ENCODE peak calls at places on chromosomes 5 and 9, in four cellular contexts. O is mesendoderm, N is IMR-90, L is H1. H is an unnamed sample. For H3K4me1, the result is how much of the 10 kb centered on the place peaks cover.

GRCh38 chr9:130030821-130031481 is 12.0 kb downstream of the FNBP1 start:
- DNase-seq in O (peak), N (no peak), L (no peak), H (no peak)

GRCh38 chr5:142888469-142889085 is 118.4 kb downstream of the ARHGAP26 start:
- DNase-seq in O (peak), N (peak), L (no peak), H (no peak)

GRCh38 chr5:84113246-84114118 is 271.2 kb downstream of the EDIL3 start:
- DNase-seq in O (peak), N (peak), L (peak), H (peak)

GRCh38 chr5:142685418-142686209 is at the start of gene FGF1:
- DNase-seq in O (peak), N (no peak), L (no peak), H (no peak)

GRCh38 chr9:69476016-69476415 is 151.0 kb downstream of the ENTREP1 start:
- DNase-seq in O (no peak), N (no peak), L (peak), H (no peak)

GRCh38 chr5:142680605-142681259 is 5.2 kb downstream of the FGF1 start:
- DNase-seq in O (peak), N (peak), L (no peak), H (no peak)

GRCh38 chr9:112361602-112362001 is 18.3 kb upstream of the HSDL2 start:
- DNase-seq in O (peak), N (peak), L (no peak), H (no peak)

GRCh38 chr5:76590027-76590426 is 33.2 kb downstream of the F2RL2 start:
- DNase-seq in O (no peak), N (no peak), L (no peak), H (no peak)

GRCh38 chr5:17079562-17079961 is 137.9 kb upstream of the BASP1 start:
- DNase-seq in O (no peak), N (no peak), L (no peak), H (no peak)

GRCh38 chr5:77170196-77170595 is 40.3 kb upstream of the PDE8B start:
- DNase-seq in O (no peak), N (no peak), L (no peak), H (no peak)

GRCh38 chr5:40367260-40367659 is 312.5 kb upstream of the PTGER4 start:
- DNase-seq in O (no peak), N (peak), L (no peak), H (no peak)

GRCh38 chr9:85610074-85610855 is 131.5 kb downstream of the AGTPBP1 start:
- DNase-seq in O (peak), N (peak), L (no peak), H (no peak)

GRCh38 chr9:104895572-104895971 is 32.4 kb downstream of the ABCA1 start:
- DNase-seq in O (no peak), N (peak), L (no peak), H (no peak)

GRCh38 chr9:88403340-88403739 is 15.1 kb downstream of the SPIN1 start:
- DNase-seq in O (no peak), N (no peak), L (no peak), H (no peak)
- H2AK5ac ChIP-seq in O (no peak), N (no peak), L (no peak), H (no peak)

GRCh38 chr5:180583738-180584137 is 7.6 kb downstream of the SCGB3A1 start:
- DNase-seq in O (no peak), N (no peak), L (no peak), H (no peak)
- H4K5ac ChIP-seq in O (no peak), N (no peak), L (no peak), H (no peak)

GRCh38 chr5:171999877-172000276 is 6.6 kb downstream of the FBXW11 start:
- DNase-seq in O (peak), N (no peak), L (no peak), H (no peak)

GRCh38 chr5:172003750-172004149 is 2.7 kb downstream of the FBXW11 start:
- DNase-seq in O (no peak), N (no peak), L (no peak), H (no peak)

GRCh38 chr5:172002840-172003512 is 3.5 kb downstream of the FBXW11 start:
- DNase-seq in O (no peak), N (no peak), L (no peak), H (no peak)

GRCh38 chr5:172004824-172005237 is 1.6 kb downstream of the FBXW11 start:
- DNase-seq in O (no peak), N (no peak), L (no peak), H (no peak)

DNA sequence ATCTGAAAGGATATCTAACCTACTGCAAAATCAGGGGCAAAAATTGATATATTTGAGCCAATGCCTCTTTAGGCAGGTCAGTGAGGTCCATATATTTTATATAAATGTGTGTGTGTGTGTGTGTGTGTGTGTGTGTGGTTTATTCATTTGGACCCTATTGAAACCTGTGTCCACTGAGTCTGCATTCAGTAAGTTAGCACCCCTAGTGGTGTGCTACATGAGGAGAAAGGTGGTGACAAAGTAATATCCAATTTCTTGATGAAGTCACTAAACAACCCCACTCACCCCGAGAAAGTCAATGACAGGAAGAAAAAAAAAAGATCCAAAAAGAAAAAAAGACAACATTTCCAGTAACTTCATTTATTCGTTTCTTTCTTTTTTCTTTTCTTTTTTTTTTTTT is 4.1 kb downstream of the FBXW11 start:
- DNase-seq in O (peak), N (no peak), L (no peak), H (no peak)
- H3K4me1 ChIP-seq in O (under half), N (under half), L (under half), H (under half)

DNA sequence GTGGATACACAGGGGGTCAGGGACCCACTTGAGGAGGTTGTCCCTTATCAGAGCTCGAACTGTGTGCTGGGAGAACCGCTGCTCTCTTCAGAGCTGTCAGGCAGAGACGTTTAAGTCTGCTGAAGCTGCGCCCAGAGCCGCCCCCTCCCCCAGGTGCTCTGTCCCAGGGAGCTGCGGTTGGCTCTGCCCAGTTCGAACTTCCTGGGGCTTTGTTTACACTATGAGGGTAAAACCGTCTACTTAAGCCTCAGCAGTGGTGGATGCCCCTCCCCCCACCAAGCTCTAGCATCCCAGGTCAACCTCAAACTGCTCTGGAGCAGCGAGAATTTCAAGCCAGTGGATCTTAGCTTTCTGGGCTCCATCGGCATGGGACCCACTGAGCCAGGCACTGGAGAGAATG is 15.9 kb downstream of the SRD5A1 start:
- DNase-seq in O (peak), N (no peak), L (no peak), H (peak)
- H2AK5ac ChIP-seq in O (no peak), N (no peak), L (peak), H (no peak)

GRCh38 chr9:93108301-93109041 is 12.5 kb downstream of the CARD19 start:
- DNase-seq in O (no peak), N (no peak), L (no peak), H (no peak)

GRCh38 chr9:93110400-93110855 is 14.4 kb downstream of the CARD19 start:
- DNase-seq in O (no peak), N (no peak), L (no peak), H (no peak)

GRCh38 chr9:93107151-93107824 is 11.3 kb downstream of the CARD19 start:
- DNase-seq in O (no peak), N (no peak), L (no peak), H (no peak)

GRCh38 chr9:93105620-93106019 is 9.6 kb downstream of the CARD19 start:
- DNase-seq in O (no peak), N (no peak), L (no peak), H (no peak)

DNA sequence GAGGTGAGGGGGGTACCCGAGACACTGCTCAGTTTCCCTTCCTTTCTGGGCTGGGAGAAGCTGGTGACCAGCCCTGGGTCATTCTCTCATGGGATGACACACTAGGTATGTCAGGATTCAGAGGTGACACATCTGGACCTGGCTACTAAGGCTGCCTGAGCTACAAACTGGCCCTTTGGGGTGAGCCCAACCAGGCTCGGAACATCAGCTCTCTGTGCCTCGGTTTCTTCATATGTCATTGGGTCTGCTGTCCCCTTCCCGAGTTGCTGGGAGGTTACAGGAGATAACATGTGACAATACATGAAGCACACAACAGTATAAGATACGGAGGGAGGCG is 11.8 kb downstream of the CARD19 start:
- DNase-seq in O (no peak), N (no peak), L (no peak), H (no peak)
- H4K5ac ChIP-seq in O (no peak), N (no peak), L (no peak), H (no peak)

GRCh38 chr9:33290994-33291397 is 680 bp downstream of the NFX1 start:
- DNase-seq in O (no peak), N (peak), L (no peak), H (no peak)

GRCh38 chr9:33297455-33297854 is 7.1 kb downstream of the NFX1 start:
- DNase-seq in O (no peak), N (no peak), L (no peak), H (no peak)

GRCh38 chr9:33294670-33295432 is 4.5 kb downstream of the NFX1 start:
- DNase-seq in O (no peak), N (no peak), L (no peak), H (no peak)

GRCh38 chr9:33293782-33294181 is 3.5 kb downstream of the NFX1 start:
- DNase-seq in O (no peak), N (no peak), L (no peak), H (no peak)

DNA sequence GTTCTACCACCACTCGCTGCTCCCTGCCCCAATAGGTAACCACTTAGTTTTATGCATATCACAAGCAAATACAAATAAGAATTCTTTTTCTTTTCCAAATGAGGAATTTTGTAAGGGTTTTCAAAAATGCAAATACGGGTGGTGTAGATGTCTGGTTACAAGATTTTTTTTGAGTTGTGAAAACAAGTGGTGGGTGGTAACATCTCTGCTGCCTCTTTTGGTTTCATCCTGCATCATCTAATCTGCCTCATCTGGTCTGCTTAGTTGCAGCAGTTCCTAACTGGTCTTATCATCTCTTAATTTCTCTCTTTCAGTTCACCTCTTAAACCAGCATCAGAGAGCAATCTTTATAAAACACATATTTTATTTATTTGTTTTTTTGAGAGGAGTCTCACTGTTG is 5.3 kb downstream of the NFX1 start:
- DNase-seq in O (no peak), N (no peak), L (no peak), H (no peak)
- H3K4me1 ChIP-seq in O (under half), N (under half), L (under half), H (under half)

DNA sequence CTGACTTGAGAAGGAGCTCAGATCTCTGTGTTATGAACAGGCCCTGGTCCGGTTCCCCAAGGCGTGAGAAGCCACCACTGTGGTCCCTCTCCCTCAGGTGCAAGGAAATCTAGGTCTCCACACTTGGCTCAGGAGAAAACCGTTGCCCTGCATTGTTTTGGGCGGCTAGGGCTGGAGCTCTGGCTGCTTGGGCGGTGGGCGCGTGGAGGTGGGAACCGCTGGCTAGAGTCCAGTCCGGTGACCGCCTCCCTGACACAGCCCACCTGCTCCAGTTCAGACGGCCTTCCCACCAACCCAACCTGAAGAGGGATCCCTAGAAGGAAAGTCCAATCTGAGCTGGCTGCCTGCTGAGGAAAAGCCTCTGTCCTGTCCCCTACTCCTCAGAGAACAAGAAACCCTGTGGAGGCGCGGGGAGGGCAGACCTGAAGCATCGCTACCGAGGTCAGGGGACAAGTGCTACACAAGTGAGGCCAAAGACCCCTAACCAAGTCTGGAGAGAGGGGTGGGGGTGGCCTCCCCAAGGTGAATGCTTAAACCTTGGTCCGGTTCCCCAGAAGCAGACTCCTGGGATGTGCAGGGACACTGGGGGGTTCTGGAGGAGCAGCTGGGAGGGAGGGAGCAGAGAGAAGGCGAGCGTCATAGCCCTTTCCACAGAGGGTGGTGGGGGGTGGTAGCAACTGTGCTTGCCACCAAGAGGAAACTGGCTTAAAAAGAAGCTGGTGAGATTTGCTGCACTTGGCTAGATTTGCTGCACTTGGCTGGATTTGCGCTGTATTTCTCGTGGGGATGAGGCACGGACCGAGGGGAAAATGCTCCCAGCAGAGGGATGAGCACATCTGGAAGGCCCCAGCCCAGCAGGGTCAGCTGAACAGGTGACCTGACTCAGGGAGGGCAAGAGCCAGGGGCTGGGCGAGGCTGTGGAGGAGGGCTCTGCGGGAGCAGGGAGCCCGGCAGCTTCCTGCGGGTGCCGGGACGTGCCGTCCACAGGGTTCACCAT is 65.2 kb downstream of the RAPGEF1 start:
- DNase-seq in O (no peak), N (no peak), L (no peak), H (no peak)
- H2AK5ac ChIP-seq in O (no peak), N (peak), L (no peak), H (no peak)

DNA sequence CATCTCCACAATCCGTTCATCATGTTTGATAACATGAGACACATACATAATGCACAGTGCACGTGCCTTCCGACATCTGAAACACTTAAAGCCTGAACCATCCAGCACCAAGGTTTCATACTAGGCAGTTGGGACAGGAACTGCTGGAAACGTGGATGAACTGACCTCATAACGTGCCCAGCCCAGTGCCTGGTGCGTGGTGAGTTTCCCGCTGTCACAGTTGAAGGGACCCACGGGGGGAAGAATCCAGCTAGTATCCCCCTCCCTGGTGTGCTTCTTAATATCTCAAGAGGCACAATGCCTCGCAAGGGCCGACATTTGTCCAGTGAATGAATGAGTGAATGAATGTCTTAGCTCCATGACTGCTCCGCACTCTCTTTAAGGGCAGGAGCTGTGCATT is 23.2 kb downstream of the BARX1 start:
- DNase-seq in O (no peak), N (no peak), L (no peak), H (no peak)
- H4K5ac ChIP-seq in O (no peak), N (no peak), L (no peak), H (no peak)

DNA sequence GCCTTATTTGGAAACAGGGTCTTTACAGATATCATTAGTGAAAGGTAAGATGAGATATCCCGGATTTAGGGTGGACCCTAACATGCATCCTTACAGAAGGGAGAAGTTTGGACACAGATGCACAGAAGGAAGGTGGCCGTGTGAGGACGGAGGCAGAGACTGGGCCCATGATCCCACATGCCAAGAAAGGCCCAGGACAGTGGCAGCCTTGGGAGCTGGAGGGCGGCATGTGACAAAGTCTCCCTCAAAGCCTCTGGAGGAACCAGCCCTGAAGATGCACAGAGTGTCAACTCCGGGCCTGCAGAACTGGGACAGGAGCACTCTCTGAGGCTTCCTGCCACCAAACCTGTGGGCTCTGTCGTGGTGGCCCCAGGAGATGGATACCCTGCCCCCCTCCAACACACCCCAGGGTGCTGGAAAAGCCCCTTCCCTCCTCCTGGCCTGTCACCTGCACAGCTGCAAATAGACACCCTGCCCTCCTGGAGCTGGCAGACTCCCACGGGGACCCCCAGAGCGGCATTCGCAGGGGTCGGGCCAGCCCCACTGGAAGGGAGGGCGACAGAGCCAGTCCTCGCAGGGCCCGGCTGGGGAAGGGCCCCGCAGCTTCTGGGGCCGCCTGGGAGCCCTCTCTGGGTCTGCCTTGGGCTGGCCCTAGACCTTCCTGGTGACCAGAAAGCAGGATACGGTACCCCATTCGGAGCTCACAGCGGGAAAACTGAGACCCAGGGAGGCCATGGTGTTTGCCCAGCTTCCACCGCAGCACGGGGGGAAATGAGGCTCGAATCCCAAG is 7.9 kb downstream of the NACC2 start:
- DNase-seq in O (no peak), N (no peak), L (peak), H (peak)
- H3K4me1 ChIP-seq in O (under half), N (under half), L (under half), H (under half)

GRCh38 chr5:31137676-31138075 is 55.8 kb upstream of the CDH6 start:
- DNase-seq in O (no peak), N (no peak), L (no peak), H (no peak)

GRCh38 chr5:31131381-31131811 is 62.1 kb upstream of the CDH6 start:
- DNase-seq in O (no peak), N (peak), L (no peak), H (no peak)

GRCh38 chr5:31135542-31135941 is 57.9 kb upstream of the CDH6 start:
- DNase-seq in O (no peak), N (no peak), L (no peak), H (no peak)

GRCh38 chr5:31130682-31131081 is 62.8 kb upstream of the CDH6 start:
- DNase-seq in O (no peak), N (no peak), L (no peak), H (no peak)

DNA sequence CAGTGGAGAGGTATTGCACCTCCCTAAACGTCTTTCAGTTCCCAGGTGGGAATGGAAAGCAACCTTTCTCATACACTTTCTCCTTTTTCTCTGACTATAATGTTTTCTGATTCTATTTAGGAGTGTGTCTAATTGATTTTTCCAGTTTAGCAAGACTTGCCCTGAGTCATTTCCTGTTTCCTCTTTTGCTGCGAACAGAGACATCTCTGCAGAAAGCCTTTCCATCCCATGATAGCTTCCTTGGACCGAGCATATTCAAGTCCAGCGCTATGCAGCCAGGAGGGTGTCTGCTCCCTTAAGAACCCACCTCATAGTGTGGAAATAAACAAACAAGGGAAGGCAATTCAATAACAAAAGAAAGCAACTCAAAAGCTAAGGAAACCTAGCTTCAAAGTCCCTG is 60.0 kb upstream of the CDH6 start:
- DNase-seq in O (no peak), N (peak), L (no peak), H (no peak)
- H2AK5ac ChIP-seq in O (no peak), N (no peak), L (no peak), H (no peak)